ENCODE peak calls at places on chromosome 19, in eight cellular contexts. One of them, this sample, is unnamed.

GRCh38 chr19:41219924-41220567 is 1.0 kb downstream of the AXL start:
- DNase-seq in NCI-H1092 treated with DMSO at 0.1 percent for 48 hours: no peak
- DNase-seq in kidney glomerular epithelial cell: no peak
- DNase-seq in NCI-H1436: no peak
- DNase-seq in GM12878: no peak
- DNase-seq in T-helper 9 cell: no peak
- DNase-seq in activated B cell treated with CpG ODN at 0.5 μM for 24 hours: no peak
- DNase-seq in RWPE1: no peak
- DNase-seq in this sample: no peak

GRCh38 chr19:14091086-14091884 is 734 bp upstream of the SAMD1 start:
- DNase-seq in NCI-H1092 treated with DMSO at 0.1 percent for 48 hours: peak
- DNase-seq in kidney glomerular epithelial cell: peak
- DNase-seq in NCI-H1436: peak
- DNase-seq in GM12878: no peak
- DNase-seq in T-helper 9 cell: peak
- DNase-seq in activated B cell treated with CpG ODN at 0.5 μM for 24 hours: peak
- DNase-seq in RWPE1: peak
- DNase-seq in this sample: peak

GRCh38 chr19:50607874-50608785 is 31.6 kb downstream of the SYT3 start:
- DNase-seq in NCI-H1092 treated with DMSO at 0.1 percent for 48 hours: no peak
- DNase-seq in kidney glomerular epithelial cell: peak
- DNase-seq in NCI-H1436: no peak
- DNase-seq in GM12878: peak
- DNase-seq in T-helper 9 cell: peak
- DNase-seq in activated B cell treated with CpG ODN at 0.5 μM for 24 hours: peak
- DNase-seq in RWPE1: peak
- DNase-seq in this sample: peak

GRCh38 chr19:6161271-6161850 is 25.9 kb downstream of the ACSBG2 start:
- DNase-seq in NCI-H1092 treated with DMSO at 0.1 percent for 48 hours: no peak
- DNase-seq in kidney glomerular epithelial cell: no peak
- DNase-seq in NCI-H1436: peak
- DNase-seq in GM12878: peak
- DNase-seq in T-helper 9 cell: peak
- DNase-seq in activated B cell treated with CpG ODN at 0.5 μM for 24 hours: no peak
- DNase-seq in RWPE1: peak
- DNase-seq in this sample: peak

GRCh38 chr19:800360-801029 is 3.2 kb downstream of the PTBP1 start:
- DNase-seq in NCI-H1092 treated with DMSO at 0.1 percent for 48 hours: no peak
- DNase-seq in kidney glomerular epithelial cell: peak
- DNase-seq in NCI-H1436: no peak
- DNase-seq in GM12878: no peak
- DNase-seq in T-helper 9 cell: no peak
- DNase-seq in activated B cell treated with CpG ODN at 0.5 μM for 24 hours: no peak
- DNase-seq in RWPE1: no peak
- DNase-seq in this sample: no peak

GRCh38 chr19:7769171-7769570 is 6.1 kb downstream of the CLEC4M start:
- DNase-seq in NCI-H1092 treated with DMSO at 0.1 percent for 48 hours: no peak
- DNase-seq in kidney glomerular epithelial cell: no peak
- DNase-seq in NCI-H1436: no peak
- DNase-seq in GM12878: no peak
- DNase-seq in T-helper 9 cell: no peak
- DNase-seq in activated B cell treated with CpG ODN at 0.5 μM for 24 hours: no peak
- DNase-seq in RWPE1: no peak
- DNase-seq in this sample: no peak

GRCh38 chr19:48738557-48739399 is 1.6 kb downstream of the RASIP1 start:
- DNase-seq in NCI-H1092 treated with DMSO at 0.1 percent for 48 hours: peak
- DNase-seq in kidney glomerular epithelial cell: peak
- DNase-seq in NCI-H1436: peak
- DNase-seq in GM12878: peak
- DNase-seq in T-helper 9 cell: peak
- DNase-seq in activated B cell treated with CpG ODN at 0.5 μM for 24 hours: peak
- DNase-seq in RWPE1: peak
- DNase-seq in this sample: peak

GRCh38 chr19:18742324-18742723 is 48.8 kb downstream of the COMP start:
- DNase-seq in NCI-H1092 treated with DMSO at 0.1 percent for 48 hours: no peak
- DNase-seq in kidney glomerular epithelial cell: no peak
- DNase-seq in NCI-H1436: no peak
- DNase-seq in GM12878: no peak
- DNase-seq in T-helper 9 cell: no peak
- DNase-seq in activated B cell treated with CpG ODN at 0.5 μM for 24 hours: no peak
- DNase-seq in RWPE1: no peak
- DNase-seq in this sample: no peak

GRCh38 chr19:58570770-58571574 is 2.2 kb downstream of the MZF1 start:
- DNase-seq in NCI-H1092 treated with DMSO at 0.1 percent for 48 hours: no peak
- DNase-seq in kidney glomerular epithelial cell: no peak
- DNase-seq in NCI-H1436: no peak
- DNase-seq in GM12878: no peak
- DNase-seq in T-helper 9 cell: no peak
- DNase-seq in activated B cell treated with CpG ODN at 0.5 μM for 24 hours: no peak
- DNase-seq in RWPE1: no peak
- DNase-seq in this sample: no peak

GRCh38 chr19:10544753-10545251 is 1.1 kb downstream of the ATG4D start:
- DNase-seq in NCI-H1092 treated with DMSO at 0.1 percent for 48 hours: no peak
- DNase-seq in kidney glomerular epithelial cell: no peak
- DNase-seq in NCI-H1436: no peak
- DNase-seq in GM12878: no peak
- DNase-seq in T-helper 9 cell: no peak
- DNase-seq in activated B cell treated with CpG ODN at 0.5 μM for 24 hours: no peak
- DNase-seq in RWPE1: no peak
- DNase-seq in this sample: no peak

GRCh38 chr19:45306522-45307027 is 16.1 kb downstream of the CKM start:
- DNase-seq in NCI-H1092 treated with DMSO at 0.1 percent for 48 hours: peak
- DNase-seq in kidney glomerular epithelial cell: no peak
- DNase-seq in NCI-H1436: peak
- DNase-seq in GM12878: no peak
- DNase-seq in T-helper 9 cell: no peak
- DNase-seq in activated B cell treated with CpG ODN at 0.5 μM for 24 hours: no peak
- DNase-seq in RWPE1: no peak
- DNase-seq in this sample: no peak

GRCh38 chr19:46728693-46729339 is 11.9 kb upstream of the PRKD2 start:
- DNase-seq in NCI-H1092 treated with DMSO at 0.1 percent for 48 hours: no peak
- DNase-seq in kidney glomerular epithelial cell: peak
- DNase-seq in NCI-H1436: no peak
- DNase-seq in GM12878: no peak
- DNase-seq in T-helper 9 cell: peak
- DNase-seq in activated B cell treated with CpG ODN at 0.5 μM for 24 hours: peak
- DNase-seq in RWPE1: peak
- DNase-seq in this sample: peak

GRCh38 chr19:13817615-13818371 is 22.6 kb downstream of the ZSWIM4 start:
- DNase-seq in NCI-H1092 treated with DMSO at 0.1 percent for 48 hours: peak
- DNase-seq in kidney glomerular epithelial cell: no peak
- DNase-seq in NCI-H1436: peak
- DNase-seq in GM12878: no peak
- DNase-seq in T-helper 9 cell: no peak
- DNase-seq in activated B cell treated with CpG ODN at 0.5 μM for 24 hours: no peak
- DNase-seq in RWPE1: no peak
- DNase-seq in this sample: no peak

GRCh38 chr19:33497778-33498175 is 23.8 kb downstream of the PEPD start:
- DNase-seq in NCI-H1092 treated with DMSO at 0.1 percent for 48 hours: no peak
- DNase-seq in kidney glomerular epithelial cell: no peak
- DNase-seq in NCI-H1436: no peak
- DNase-seq in GM12878: no peak
- DNase-seq in T-helper 9 cell: no peak
- DNase-seq in activated B cell treated with CpG ODN at 0.5 μM for 24 hours: no peak
- DNase-seq in RWPE1: no peak
- DNase-seq in this sample: no peak

GRCh38 chr19:1177322-1178114 is 3.5 kb upstream of the SBNO2 start:
- DNase-seq in NCI-H1092 treated with DMSO at 0.1 percent for 48 hours: no peak
- DNase-seq in kidney glomerular epithelial cell: peak
- DNase-seq in NCI-H1436: no peak
- DNase-seq in GM12878: no peak
- DNase-seq in T-helper 9 cell: no peak
- DNase-seq in activated B cell treated with CpG ODN at 0.5 μM for 24 hours: no peak
- DNase-seq in RWPE1: peak
- DNase-seq in this sample: no peak

GRCh38 chr19:50258918-50259372 is 55.5 kb downstream of the MYH14 start:
- DNase-seq in NCI-H1092 treated with DMSO at 0.1 percent for 48 hours: no peak
- DNase-seq in kidney glomerular epithelial cell: no peak
- DNase-seq in NCI-H1436: no peak
- DNase-seq in GM12878: no peak
- DNase-seq in T-helper 9 cell: no peak
- DNase-seq in activated B cell treated with CpG ODN at 0.5 μM for 24 hours: no peak
- DNase-seq in RWPE1: no peak
- DNase-seq in this sample: no peak

GRCh38 chr19:1265611-1266115 is 3.5 kb upstream of the CIRBP start:
- DNase-seq in NCI-H1092 treated with DMSO at 0.1 percent for 48 hours: no peak
- DNase-seq in kidney glomerular epithelial cell: no peak
- DNase-seq in NCI-H1436: no peak
- DNase-seq in GM12878: no peak
- DNase-seq in T-helper 9 cell: no peak
- DNase-seq in activated B cell treated with CpG ODN at 0.5 μM for 24 hours: peak
- DNase-seq in RWPE1: peak
- DNase-seq in this sample: no peak

GRCh38 chr19:55304279-55304978 is 20.6 kb downstream of the BRSK1 start:
- DNase-seq in NCI-H1092 treated with DMSO at 0.1 percent for 48 hours: peak
- DNase-seq in kidney glomerular epithelial cell: no peak
- DNase-seq in NCI-H1436: no peak
- DNase-seq in GM12878: no peak
- DNase-seq in T-helper 9 cell: no peak
- DNase-seq in activated B cell treated with CpG ODN at 0.5 μM for 24 hours: no peak
- DNase-seq in RWPE1: peak
- DNase-seq in this sample: no peak

GRCh38 chr19:39024875-39025641 is 7.3 kb downstream of the FBXO27 start:
- DNase-seq in NCI-H1092 treated with DMSO at 0.1 percent for 48 hours: no peak
- DNase-seq in kidney glomerular epithelial cell: no peak
- DNase-seq in NCI-H1436: no peak
- DNase-seq in GM12878: no peak
- DNase-seq in T-helper 9 cell: no peak
- DNase-seq in activated B cell treated with CpG ODN at 0.5 μM for 24 hours: no peak
- DNase-seq in RWPE1: no peak
- DNase-seq in this sample: no peak

GRCh38 chr19:18590273-18591272 is 2.0 kb downstream of the REX1BD start:
- DNase-seq in NCI-H1092 treated with DMSO at 0.1 percent for 48 hours: peak
- DNase-seq in kidney glomerular epithelial cell: peak
- DNase-seq in NCI-H1436: no peak
- DNase-seq in GM12878: no peak
- DNase-seq in T-helper 9 cell: no peak
- DNase-seq in activated B cell treated with CpG ODN at 0.5 μM for 24 hours: no peak
- DNase-seq in RWPE1: peak
- DNase-seq in this sample: no peak

GRCh38 chr19:2270157-2270571 is 11.8 kb downstream of the PEAK3 start:
- DNase-seq in NCI-H1092 treated with DMSO at 0.1 percent for 48 hours: no peak
- DNase-seq in kidney glomerular epithelial cell: no peak
- DNase-seq in NCI-H1436: no peak
- DNase-seq in GM12878: no peak
- DNase-seq in T-helper 9 cell: peak
- DNase-seq in activated B cell treated with CpG ODN at 0.5 μM for 24 hours: no peak
- DNase-seq in RWPE1: no peak
- DNase-seq in this sample: no peak

GRCh38 chr19:13691569-13691968 is 72.8 kb upstream of the MRI1 start:
- DNase-seq in NCI-H1092 treated with DMSO at 0.1 percent for 48 hours: no peak
- DNase-seq in kidney glomerular epithelial cell: no peak
- DNase-seq in NCI-H1436: no peak
- DNase-seq in GM12878: no peak
- DNase-seq in T-helper 9 cell: no peak
- DNase-seq in activated B cell treated with CpG ODN at 0.5 μM for 24 hours: no peak
- DNase-seq in RWPE1: no peak
- DNase-seq in this sample: no peak

GRCh38 chr19:52898101-52898500 is 666 bp upstream of the ZNF320 start:
- DNase-seq in NCI-H1092 treated with DMSO at 0.1 percent for 48 hours: no peak
- DNase-seq in kidney glomerular epithelial cell: no peak
- DNase-seq in NCI-H1436: no peak
- DNase-seq in GM12878: no peak
- DNase-seq in T-helper 9 cell: no peak
- DNase-seq in activated B cell treated with CpG ODN at 0.5 μM for 24 hours: no peak
- DNase-seq in RWPE1: no peak
- DNase-seq in this sample: no peak

This sample was measured in naive thymus-derived CD8-positive, alpha-beta T cell.